ENCODE peak calls at places on chromosome 7, in seven cellular contexts. One of them, this sample, is unnamed.

GRCh38 chr7:150982348-150982747 is 4.2 kb upstream of the KCNH2 start:
- DNase-seq in GM03348: no peak
- DNase-seq in ACHN: no peak
- DNase-seq in SJSA1: no peak
- DNase-seq in body of pancreas: no peak
- DNase-seq in AG04450: no peak
- DNase-seq in activated CD8-positive, alpha-beta memory T cell treated with anti-CD3 and anti-CD28 coated beads, Interleukin-2, amount 50 U/mL, for 48 hours: no peak
- DNase-seq in this sample: no peak

GRCh38 chr7:23380961-23381360 is 81.8 kb downstream of the MALSU1 start:
- DNase-seq in activated CD8-positive, alpha-beta memory T cell treated with anti-CD3 and anti-CD28 coated beads, Interleukin-2, amount 50 U/mL, for 48 hours: no peak
- DNase-seq in AG04450: no peak
- DNase-seq in GM03348: no peak
- DNase-seq in SJSA1: no peak
- DNase-seq in ACHN: no peak
- DNase-seq in body of pancreas: no peak
- DNase-seq in this sample: no peak

GRCh38 chr7:120920588-120920987 is 30.0 kb upstream of the ING3 start:
- DNase-seq in AG04450: no peak
- DNase-seq in SJSA1: no peak
- DNase-seq in ACHN: no peak
- DNase-seq in GM03348: no peak
- DNase-seq in body of pancreas: no peak
- DNase-seq in activated CD8-positive, alpha-beta memory T cell treated with anti-CD3 and anti-CD28 coated beads, Interleukin-2, amount 50 U/mL, for 48 hours: no peak
- DNase-seq in this sample: peak

GRCh38 chr7:18547509-18548187 is 52.1 kb downstream of the HDAC9 start:
- DNase-seq in SJSA1: no peak
- DNase-seq in GM03348: no peak
- DNase-seq in activated CD8-positive, alpha-beta memory T cell treated with anti-CD3 and anti-CD28 coated beads, Interleukin-2, amount 50 U/mL, for 48 hours: no peak
- DNase-seq in AG04450: no peak
- DNase-seq in body of pancreas: no peak
- DNase-seq in ACHN: no peak
- DNase-seq in this sample: no peak

GRCh38 chr7:65251851-65252620 is 121.6 kb upstream of the ZNF92 start:
- DNase-seq in body of pancreas: peak
- DNase-seq in ACHN: peak
- DNase-seq in SJSA1: no peak
- DNase-seq in activated CD8-positive, alpha-beta memory T cell treated with anti-CD3 and anti-CD28 coated beads, Interleukin-2, amount 50 U/mL, for 48 hours: peak
- DNase-seq in AG04450: no peak
- DNase-seq in GM03348: peak
- DNase-seq in this sample: peak

GRCh38 chr7:42236266-42237161 is 495 bp downstream of the GLI3 start:
- DNase-seq in GM03348: peak
- DNase-seq in SJSA1: peak
- DNase-seq in body of pancreas: peak
- DNase-seq in AG04450: no peak
- DNase-seq in ACHN: peak
- DNase-seq in activated CD8-positive, alpha-beta memory T cell treated with anti-CD3 and anti-CD28 coated beads, Interleukin-2, amount 50 U/mL, for 48 hours: peak
- DNase-seq in this sample: peak

GRCh38 chr7:36280840-36281812 is 108.5 kb upstream of the ANLN start:
- DNase-seq in GM03348: peak
- DNase-seq in SJSA1: peak
- DNase-seq in activated CD8-positive, alpha-beta memory T cell treated with anti-CD3 and anti-CD28 coated beads, Interleukin-2, amount 50 U/mL, for 48 hours: no peak
- DNase-seq in body of pancreas: peak
- DNase-seq in ACHN: peak
- DNase-seq in AG04450: peak
- DNase-seq in this sample: peak

GRCh38 chr7:16025696-16026095 is 339.2 kb upstream of the MEOX2 start:
- DNase-seq in GM03348: no peak
- DNase-seq in AG04450: no peak
- DNase-seq in activated CD8-positive, alpha-beta memory T cell treated with anti-CD3 and anti-CD28 coated beads, Interleukin-2, amount 50 U/mL, for 48 hours: no peak
- DNase-seq in SJSA1: no peak
- DNase-seq in body of pancreas: no peak
- DNase-seq in ACHN: no peak
- DNase-seq in this sample: no peak

GRCh38 chr7:30559566-30559965 is 35.1 kb upstream of the GARS1 start:
- DNase-seq in SJSA1: no peak
- DNase-seq in AG04450: no peak
- DNase-seq in ACHN: no peak
- DNase-seq in body of pancreas: no peak
- DNase-seq in GM03348: no peak
- DNase-seq in activated CD8-positive, alpha-beta memory T cell treated with anti-CD3 and anti-CD28 coated beads, Interleukin-2, amount 50 U/mL, for 48 hours: no peak
- DNase-seq in this sample: no peak

GRCh38 chr7:39829028-39829427 is 121.0 kb upstream of the CDK13 start:
- DNase-seq in ACHN: no peak
- DNase-seq in activated CD8-positive, alpha-beta memory T cell treated with anti-CD3 and anti-CD28 coated beads, Interleukin-2, amount 50 U/mL, for 48 hours: no peak
- DNase-seq in SJSA1: no peak
- DNase-seq in body of pancreas: no peak
- DNase-seq in GM03348: no peak
- DNase-seq in AG04450: no peak
- DNase-seq in this sample: no peak

GRCh38 chr7:7157887-7158271 is 24.5 kb upstream of the C1GALT1 start:
- DNase-seq in activated CD8-positive, alpha-beta memory T cell treated with anti-CD3 and anti-CD28 coated beads, Interleukin-2, amount 50 U/mL, for 48 hours: no peak
- DNase-seq in AG04450: no peak
- DNase-seq in GM03348: peak
- DNase-seq in SJSA1: peak
- DNase-seq in ACHN: peak
- DNase-seq in body of pancreas: no peak
- DNase-seq in this sample: no peak

GRCh38 chr7:26379711-26380110 is 88.0 kb downstream of the SNX10 start:
- DNase-seq in activated CD8-positive, alpha-beta memory T cell treated with anti-CD3 and anti-CD28 coated beads, Interleukin-2, amount 50 U/mL, for 48 hours: no peak
- DNase-seq in SJSA1: no peak
- DNase-seq in GM03348: no peak
- DNase-seq in body of pancreas: no peak
- DNase-seq in AG04450: no peak
- DNase-seq in ACHN: no peak
- DNase-seq in this sample: no peak

GRCh38 chr7:1562611-1563051 is 6.6 kb upstream of the TMEM184A start:
- DNase-seq in AG04450: peak
- DNase-seq in GM03348: peak
- DNase-seq in body of pancreas: no peak
- DNase-seq in ACHN: no peak
- DNase-seq in activated CD8-positive, alpha-beta memory T cell treated with anti-CD3 and anti-CD28 coated beads, Interleukin-2, amount 50 U/mL, for 48 hours: no peak
- DNase-seq in SJSA1: no peak
- DNase-seq in this sample: no peak

GRCh38 chr7:114923403-114923713 is 1.5 kb downstream of the MDFIC start:
- DNase-seq in AG04450: no peak
- DNase-seq in SJSA1: no peak
- DNase-seq in activated CD8-positive, alpha-beta memory T cell treated with anti-CD3 and anti-CD28 coated beads, Interleukin-2, amount 50 U/mL, for 48 hours: no peak
- DNase-seq in body of pancreas: no peak
- DNase-seq in ACHN: no peak
- DNase-seq in GM03348: no peak
- DNase-seq in this sample: no peak

GRCh38 chr7:137878333-137878961 is 31.7 kb upstream of the DGKI start:
- DNase-seq in AG04450: no peak
- DNase-seq in activated CD8-positive, alpha-beta memory T cell treated with anti-CD3 and anti-CD28 coated beads, Interleukin-2, amount 50 U/mL, for 48 hours: no peak
- DNase-seq in GM03348: peak
- DNase-seq in body of pancreas: peak
- DNase-seq in ACHN: no peak
- DNase-seq in SJSA1: no peak
- DNase-seq in this sample: no peak

GRCh38 chr7:26440253-26440992 is 148.8 kb downstream of the SNX10 start:
- DNase-seq in AG04450: no peak
- DNase-seq in body of pancreas: no peak
- DNase-seq in activated CD8-positive, alpha-beta memory T cell treated with anti-CD3 and anti-CD28 coated beads, Interleukin-2, amount 50 U/mL, for 48 hours: no peak
- DNase-seq in GM03348: no peak
- DNase-seq in SJSA1: no peak
- DNase-seq in ACHN: no peak
- DNase-seq in this sample: peak

GRCh38 chr7:131106681-131107342 is 220.9 kb upstream of the MKLN1 start:
- DNase-seq in body of pancreas: no peak
- DNase-seq in ACHN: peak
- DNase-seq in AG04450: no peak
- DNase-seq in activated CD8-positive, alpha-beta memory T cell treated with anti-CD3 and anti-CD28 coated beads, Interleukin-2, amount 50 U/mL, for 48 hours: peak
- DNase-seq in GM03348: peak
- DNase-seq in SJSA1: no peak
- DNase-seq in this sample: peak

GRCh38 chr7:46909601-46910051 is 672.3 kb downstream of the TNS3 start:
- DNase-seq in ACHN: peak
- DNase-seq in body of pancreas: no peak
- DNase-seq in AG04450: no peak
- DNase-seq in GM03348: peak
- DNase-seq in activated CD8-positive, alpha-beta memory T cell treated with anti-CD3 and anti-CD28 coated beads, Interleukin-2, amount 50 U/mL, for 48 hours: no peak
- DNase-seq in SJSA1: peak
- DNase-seq in this sample: no peak

GRCh38 chr7:42380411-42380810 is 143.4 kb upstream of the GLI3 start:
- DNase-seq in body of pancreas: no peak
- DNase-seq in ACHN: no peak
- DNase-seq in AG04450: no peak
- DNase-seq in activated CD8-positive, alpha-beta memory T cell treated with anti-CD3 and anti-CD28 coated beads, Interleukin-2, amount 50 U/mL, for 48 hours: no peak
- DNase-seq in GM03348: peak
- DNase-seq in SJSA1: no peak
- DNase-seq in this sample: no peak

GRCh38 chr7:128425851-128426250 is 16.1 kb upstream of the IMPDH1 start:
- DNase-seq in SJSA1: peak
- DNase-seq in activated CD8-positive, alpha-beta memory T cell treated with anti-CD3 and anti-CD28 coated beads, Interleukin-2, amount 50 U/mL, for 48 hours: peak
- DNase-seq in ACHN: peak
- DNase-seq in body of pancreas: peak
- DNase-seq in AG04450: peak
- DNase-seq in GM03348: peak
- DNase-seq in this sample: peak

GRCh38 chr7:106063692-106064091 is 48.4 kb downstream of the SYPL1 start:
- DNase-seq in body of pancreas: no peak
- DNase-seq in AG04450: no peak
- DNase-seq in activated CD8-positive, alpha-beta memory T cell treated with anti-CD3 and anti-CD28 coated beads, Interleukin-2, amount 50 U/mL, for 48 hours: peak
- DNase-seq in ACHN: no peak
- DNase-seq in SJSA1: no peak
- DNase-seq in GM03348: no peak
- DNase-seq in this sample: no peak

GRCh38 chr7:157558516-157558874 is 221.7 kb downstream of the DNAJB6 start:
- DNase-seq in AG04450: no peak
- DNase-seq in ACHN: no peak
- DNase-seq in body of pancreas: no peak
- DNase-seq in GM03348: no peak
- DNase-seq in SJSA1: no peak
- DNase-seq in activated CD8-positive, alpha-beta memory T cell treated with anti-CD3 and anti-CD28 coated beads, Interleukin-2, amount 50 U/mL, for 48 hours: no peak
- DNase-seq in this sample: no peak

GRCh38 chr7:1850976-1851571 is 181.0 kb downstream of the ELFN1 start:
- DNase-seq in body of pancreas: no peak
- DNase-seq in activated CD8-positive, alpha-beta memory T cell treated with anti-CD3 and anti-CD28 coated beads, Interleukin-2, amount 50 U/mL, for 48 hours: no peak
- DNase-seq in GM03348: no peak
- DNase-seq in SJSA1: no peak
- DNase-seq in AG04450: no peak
- DNase-seq in ACHN: no peak
- DNase-seq in this sample: no peak

GRCh38 chr7:20403356-20403755 is 72.7 kb downstream of the ITGB8 start:
- DNase-seq in ACHN: no peak
- DNase-seq in AG04450: no peak
- DNase-seq in activated CD8-positive, alpha-beta memory T cell treated with anti-CD3 and anti-CD28 coated beads, Interleukin-2, amount 50 U/mL, for 48 hours: no peak
- DNase-seq in body of pancreas: peak
- DNase-seq in SJSA1: no peak
- DNase-seq in GM03348: peak
- DNase-seq in this sample: no peak

GRCh38 chr7:29332875-29333482 is 138.4 kb downstream of the CHN2 start:
- DNase-seq in activated CD8-positive, alpha-beta memory T cell treated with anti-CD3 and anti-CD28 coated beads, Interleukin-2, amount 50 U/mL, for 48 hours: no peak
- DNase-seq in ACHN: no peak
- DNase-seq in AG04450: no peak
- DNase-seq in SJSA1: no peak
- DNase-seq in body of pancreas: no peak
- DNase-seq in GM03348: no peak
- DNase-seq in this sample: peak